ENCODE peak calls at places on chromosomes 16 and 17, in seven cellular contexts. Z, V, O, I, J, E and R are unnamed samples.

GRCh38 chr16:11393366-11393765 is 48.1 kb downstream of the RMI2 start:
- DNase-seq in Z (no peak), O (no peak), I (no peak), E (no peak), J (no peak), V (no peak), R (no peak)

GRCh38 chr17:66459811-66460270 is 157.4 kb downstream of the PRKCA start:
- DNase-seq in O (peak; percentile 99), J (peak; percentile 37), V (no peak), Z (no peak), I (peak; percentile 99), E (no peak), R (peak; percentile 61)

GRCh38 chr16:55039931-55040330 is 109.3 kb downstream of the IRX5 start:
- DNase-seq in V (peak; percentile 10), O (no peak), J (no peak), E (no peak), Z (no peak), I (no peak), R (no peak)

GRCh38 chr16:12538667-12539081 is 265.0 kb downstream of the CPPED1 start:
- DNase-seq in Z (no peak), O (no peak), E (no peak), V (no peak), J (no peak), I (peak; percentile 24), R (no peak)

GRCh38 chr17:75773121-75773807 is 8.3 kb upstream of the GALK1 start:
- DNase-seq in Z (no peak), E (no peak), J (peak; percentile 12), I (no peak), O (no peak), V (peak; percentile 49), R (peak; percentile 24)

GRCh38 chr17:59757043-59757824 is 49.8 kb downstream of the VMP1 start:
- DNase-seq in I (no peak), V (no peak), Z (no peak), E (no peak), O (no peak), J (no peak), R (no peak)

GRCh38 chr17:8837438-8838075 is 29.9 kb downstream of the PIK3R6 start:
- DNase-seq in I (no peak), O (no peak), V (no peak), J (no peak), E (no peak), Z (no peak), R (no peak)

GRCh38 chr17:6084226-6085161 is 14.3 kb downstream of the WSCD1 start:
- DNase-seq in V (no peak), E (no peak), J (no peak), Z (no peak), I (no peak), O (no peak), R (no peak)

GRCh38 chr17:69538795-69539194 is 124.3 kb downstream of the MAP2K6 start:
- DNase-seq in Z (no peak), O (no peak), E (no peak), J (no peak), I (peak; percentile 7), V (no peak), R (no peak)

GRCh38 chr17:50106393-50107131 is 11.4 kb downstream of the PDK2 start:
- DNase-seq in I (no peak), E (no peak), Z (no peak), O (no peak), J (no peak), V (no peak), R (no peak)

GRCh38 chr16:65312071-65312470 is 190.2 kb upstream of the CDH11 start:
- DNase-seq in V (no peak), Z (no peak), I (peak; percentile 35), J (peak; percentile 10), E (no peak), O (peak; percentile 68), R (no peak)

GRCh38 chr16:73043828-73044493 is 4.0 kb downstream of the ZFHX3 start:
- DNase-seq in Z (no peak), O (peak; percentile 52), V (no peak), J (no peak), E (no peak), I (no peak), R (no peak)

GRCh38 chr17:29982991-29983390 is 41.6 kb downstream of the EFCAB5 start:
- DNase-seq in I (no peak), V (no peak), Z (no peak), E (no peak), J (no peak), O (peak; percentile 4), R (no peak)

GRCh38 chr17:32033223-32033622 is 26.0 kb downstream of the LRRC37B start:
- DNase-seq in O (no peak), V (no peak), E (no peak), Z (no peak), J (no peak), I (no peak), R (no peak)

GRCh38 chr16:30185683-30186421 is 2.5 kb downstream of the CORO1A start:
- DNase-seq in J (no peak), I (no peak), E (no peak), V (no peak), Z (no peak), O (no peak), R (no peak)

GRCh38 chr16:51002889-51003490 is 148.1 kb downstream of the SALL1 start:
- DNase-seq in O (no peak), Z (no peak), E (no peak), V (no peak), I (no peak), J (peak; percentile 80), R (no peak)

GRCh38 chr16:2303923-2304322 is 36.0 kb upstream of the RNPS1 start:
- DNase-seq in V (no peak), J (no peak), O (no peak), E (no peak), I (no peak), Z (no peak), R (no peak)

GRCh38 chr17:40452074-40452787 is 9.0 kb downstream of the IGFBP4 start:
- DNase-seq in O (peak; percentile 93), I (peak; percentile 90), V (no peak), Z (no peak), J (no peak), E (no peak), R (no peak)

DNA sequence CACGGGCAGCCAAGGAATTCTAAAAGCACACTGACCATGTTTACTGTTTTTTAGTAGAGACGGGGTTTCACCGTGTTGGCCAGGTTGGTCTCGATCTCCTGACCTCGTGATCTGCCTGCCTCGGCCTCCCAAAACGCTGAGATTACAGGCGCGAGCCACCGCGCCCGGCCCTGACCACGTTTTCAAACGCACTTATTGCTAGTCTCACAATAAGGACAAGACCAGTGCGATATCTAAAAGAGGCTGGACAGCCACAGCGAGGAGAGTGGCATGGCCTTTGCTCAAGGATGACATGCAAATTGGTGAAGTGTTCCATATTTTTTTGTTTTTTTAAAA is 35.0 kb upstream of the CLEC18B start:
- DNase-seq in O (no peak), E (no peak), I (no peak), V (no peak), Z (no peak), J (no peak), R (no peak)
- H2BK5ac ChIP-seq in O (no peak overlapping the region), E (no peak overlapping the region), I (no peak overlapping the region), V (no peak overlapping the region), Z (no peak overlapping the region), J (no peak overlapping the region), R (no peak overlapping the region)

GRCh38 chr17:57092171-57092570 is 7.1 kb downstream of the AKAP1 start:
- DNase-seq in O (peak; percentile 72), I (no peak), V (no peak), J (no peak), E (no peak), Z (no peak), R (no peak)
- H3K27ac ChIP-seq in O (peak overlapping the region; percentile 54), I (no peak overlapping the region), V (no peak overlapping the region), J (no peak overlapping the region), E (no peak overlapping the region), Z (no peak overlapping the region), R (no peak overlapping the region)

GRCh38 chr17:74303300-74303699 is 22.7 kb upstream of the KIF19 start:
- DNase-seq in I (no peak), V (no peak), Z (no peak), E (no peak), O (no peak), J (no peak), R (no peak)

GRCh38 chr17:74309902-74310301 is 16.1 kb upstream of the KIF19 start:
- DNase-seq in J (no peak), E (no peak), V (peak; percentile 29), I (no peak), Z (no peak), O (no peak), R (peak; percentile 79)

GRCh38 chr17:74305865-74306654 is 20.0 kb upstream of the KIF19 start:
- DNase-seq in Z (no peak), O (no peak), V (peak; percentile 45), I (no peak), J (peak; percentile 36), E (no peak), R (no peak)

GRCh38 chr17:74307984-74308773 is 17.8 kb upstream of the KIF19 start:
- DNase-seq in I (no peak), J (no peak), E (no peak), O (no peak), Z (no peak), V (no peak), R (no peak)
- H2BK5ac ChIP-seq in I (no peak overlapping the region), J (no peak overlapping the region), E (no peak overlapping the region), O (no peak overlapping the region), Z (no peak overlapping the region), V (no peak overlapping the region), R (no peak overlapping the region)

GRCh38 chr17:48024149-48025039 is 13.2 kb downstream of the COPZ2 start:
- DNase-seq in I (no peak), E (no peak), J (peak; percentile 76), O (no peak), Z (no peak), V (peak; percentile 79), R (peak; percentile 75)

GRCh38 chr17:48022906-48023305 is 14.7 kb downstream of the COPZ2 start:
- DNase-seq in V (no peak), Z (no peak), O (no peak), I (no peak), E (no peak), J (no peak), R (no peak)

GRCh38 chr17:48021964-48022363 is 15.6 kb downstream of the COPZ2 start:
- DNase-seq in E (no peak), Z (no peak), V (no peak), I (no peak), O (no peak), J (no peak), R (no peak)

GRCh38 chr17:48025040-48025903 is 12.3 kb downstream of the COPZ2 start:
- DNase-seq in O (peak; percentile 96), Z (peak; percentile 97), V (peak; percentile 98), E (peak; percentile 91), I (peak; percentile 97), J (peak; percentile 96), R (peak; percentile 96)

DNA sequence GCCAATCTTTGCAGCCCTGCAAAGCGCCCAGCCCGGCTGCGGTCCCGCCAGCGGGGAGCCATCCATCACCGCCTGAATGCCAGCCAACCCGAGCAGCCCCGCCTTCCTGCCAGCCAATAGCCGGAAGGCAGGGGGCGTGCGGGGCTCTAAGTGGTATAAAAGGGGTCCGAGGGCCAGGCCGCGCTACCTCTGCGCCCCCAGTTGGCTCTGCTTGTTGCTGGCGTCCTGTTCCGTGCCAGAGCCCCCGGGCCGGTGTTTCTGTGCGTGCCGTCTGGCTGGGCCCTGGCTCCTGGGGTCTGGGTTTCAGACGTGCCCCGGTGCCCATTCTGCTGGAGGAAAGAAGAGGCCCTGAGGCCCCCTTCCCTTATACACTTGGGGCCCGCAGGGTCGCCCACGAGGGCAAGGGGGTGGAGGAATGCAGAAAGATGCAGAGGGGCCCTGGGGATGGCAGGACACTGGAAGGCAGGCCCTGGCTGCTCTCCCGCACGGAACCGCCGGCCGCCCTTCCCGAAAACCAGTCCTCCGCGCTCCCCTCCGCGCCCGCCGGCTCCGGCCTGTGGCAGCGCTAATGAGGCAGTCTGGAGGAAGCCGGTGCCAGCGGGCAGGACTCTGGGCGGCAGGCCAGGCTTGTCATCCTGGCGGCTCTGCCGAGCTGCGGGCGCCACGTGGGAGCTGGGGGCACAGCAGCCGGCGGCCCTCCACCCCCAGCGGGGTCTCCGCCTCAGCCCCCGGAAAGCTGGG is 14.0 kb downstream of the COPZ2 start:
- DNase-seq in V (peak; percentile 98), J (peak; percentile 83), Z (no peak), O (peak; percentile 32), E (peak; percentile 69), I (peak; percentile 69), R (peak; percentile 62)
- H3K27ac ChIP-seq in V (no peak overlapping the region), J (no peak overlapping the region), Z (peak overlapping the region; percentile 50), O (no peak overlapping the region), E (no peak overlapping the region), I (peak overlapping the region; percentile 24), R (no peak overlapping the region)